ENCODE peak calls at places on chromosome 2, in four cellular contexts. One of them, this sample, is unnamed.

GRCh38 chr2:88452980-88453582 is 588 bp upstream of the FOXI3 start:
- DNase-seq in adipocyte: peak
- DNase-seq in lung: no peak
- DNase-seq in osteoblast: no peak
- DNase-seq in this sample: peak

GRCh38 chr2:1476617-1477195 is 63.4 kb downstream of the TPO start:
- DNase-seq in adipocyte: no peak
- DNase-seq in lung: no peak
- DNase-seq in osteoblast: no peak
- DNase-seq in this sample: no peak

GRCh38 chr2:6914829-6915228 is 2.4 kb upstream of the RNF144A start:
- DNase-seq in osteoblast: no peak
- DNase-seq in adipocyte: no peak
- DNase-seq in lung: no peak
- DNase-seq in this sample: peak

GRCh38 chr2:122132292-122132691 is 376.8 kb downstream of the TSN start:
- DNase-seq in adipocyte: no peak
- DNase-seq in lung: no peak
- DNase-seq in osteoblast: no peak
- DNase-seq in this sample: peak

GRCh38 chr2:105384216-105384615 is 14.6 kb downstream of the FHL2 start:
- DNase-seq in osteoblast: no peak
- DNase-seq in lung: no peak
- DNase-seq in adipocyte: no peak
- DNase-seq in this sample: no peak

GRCh38 chr2:147495741-147496140 is 349.1 kb upstream of the ACVR2A start:
- DNase-seq in adipocyte: no peak
- DNase-seq in osteoblast: no peak
- DNase-seq in lung: no peak
- DNase-seq in this sample: no peak

GRCh38 chr2:72892506-72893173 is 5.4 kb downstream of the SPR start:
- DNase-seq in osteoblast: peak
- DNase-seq in adipocyte: peak
- DNase-seq in lung: no peak
- DNase-seq in this sample: peak

GRCh38 chr2:159455330-159455918 is 160.9 kb downstream of the BAZ2B start:
- DNase-seq in osteoblast: peak
- DNase-seq in adipocyte: no peak
- DNase-seq in lung: no peak
- DNase-seq in this sample: no peak

GRCh38 chr2:45957533-45958227 is 306.2 kb downstream of the PRKCE start:
- DNase-seq in adipocyte: no peak
- DNase-seq in osteoblast: no peak
- DNase-seq in lung: no peak
- DNase-seq in this sample: no peak

GRCh38 chr2:168851674-168852320 is 38.4 kb downstream of the SPC25 start:
- DNase-seq in adipocyte: peak
- DNase-seq in osteoblast: no peak
- DNase-seq in lung: no peak
- DNase-seq in this sample: peak

GRCh38 chr2:42008241-42008911 is 39.4 kb upstream of the PKDCC start:
- DNase-seq in adipocyte: peak
- DNase-seq in osteoblast: no peak
- DNase-seq in lung: no peak
- DNase-seq in this sample: peak

GRCh38 chr2:44004735-44005602 is 9.2 kb upstream of the LRPPRC start:
- DNase-seq in lung: no peak
- DNase-seq in osteoblast: peak
- DNase-seq in adipocyte: no peak
- DNase-seq in this sample: peak

GRCh38 chr2:12141618-12142220 is 395.3 kb downstream of the LPIN1 start:
- DNase-seq in osteoblast: no peak
- DNase-seq in adipocyte: no peak
- DNase-seq in lung: no peak
- DNase-seq in this sample: no peak

GRCh38 chr2:225464346-225465025 is 65.0 kb downstream of the NYAP2 start:
- DNase-seq in osteoblast: no peak
- DNase-seq in lung: no peak
- DNase-seq in adipocyte: no peak
- DNase-seq in this sample: no peak

GRCh38 chr2:58594175-58594574 is 353.1 kb upstream of the FANCL start:
- DNase-seq in adipocyte: no peak
- DNase-seq in osteoblast: no peak
- DNase-seq in lung: no peak
- DNase-seq in this sample: no peak

GRCh38 chr2:204705243-204705971 is 160.1 kb downstream of the PARD3B start:
- DNase-seq in adipocyte: no peak
- DNase-seq in osteoblast: no peak
- DNase-seq in lung: peak
- DNase-seq in this sample: peak

GRCh38 chr2:191171708-191172355 is 21.0 kb upstream of the STAT4 start:
- DNase-seq in lung: peak
- DNase-seq in adipocyte: peak
- DNase-seq in osteoblast: peak
- DNase-seq in this sample: peak

GRCh38 chr2:202098336-202098735 is 25.3 kb downstream of the KIAA2012 start:
- DNase-seq in adipocyte: no peak
- DNase-seq in osteoblast: peak
- DNase-seq in lung: no peak
- DNase-seq in this sample: no peak

GRCh38 chr2:177353084-177353483 is 39.5 kb upstream of the AGPS start:
- DNase-seq in osteoblast: peak
- DNase-seq in adipocyte: peak
- DNase-seq in lung: no peak
- DNase-seq in this sample: no peak

GRCh38 chr2:215684448-215685217 is 248.8 kb upstream of the FN1 start:
- DNase-seq in adipocyte: peak
- DNase-seq in osteoblast: peak
- DNase-seq in lung: no peak
- DNase-seq in this sample: peak

GRCh38 chr2:72561621-72562318 is 264.1 kb downstream of the EXOC6B start:
- DNase-seq in osteoblast: peak
- DNase-seq in lung: no peak
- DNase-seq in adipocyte: peak
- DNase-seq in this sample: peak

GRCh38 chr2:53209679-53210473 is 557.7 kb upstream of the CHAC2 start:
- DNase-seq in lung: no peak
- DNase-seq in adipocyte: no peak
- DNase-seq in osteoblast: no peak
- DNase-seq in this sample: no peak

GRCh38 chr2:191818133-191818532 is 28.8 kb downstream of the CAVIN2 start:
- DNase-seq in adipocyte: no peak
- DNase-seq in lung: no peak
- DNase-seq in osteoblast: no peak
- DNase-seq in this sample: no peak

GRCh38 chr2:179622122-179622521 is 239.3 kb downstream of the ZNF385B start:
- DNase-seq in lung: no peak
- DNase-seq in adipocyte: no peak
- DNase-seq in osteoblast: peak
- DNase-seq in this sample: no peak

DNA sequence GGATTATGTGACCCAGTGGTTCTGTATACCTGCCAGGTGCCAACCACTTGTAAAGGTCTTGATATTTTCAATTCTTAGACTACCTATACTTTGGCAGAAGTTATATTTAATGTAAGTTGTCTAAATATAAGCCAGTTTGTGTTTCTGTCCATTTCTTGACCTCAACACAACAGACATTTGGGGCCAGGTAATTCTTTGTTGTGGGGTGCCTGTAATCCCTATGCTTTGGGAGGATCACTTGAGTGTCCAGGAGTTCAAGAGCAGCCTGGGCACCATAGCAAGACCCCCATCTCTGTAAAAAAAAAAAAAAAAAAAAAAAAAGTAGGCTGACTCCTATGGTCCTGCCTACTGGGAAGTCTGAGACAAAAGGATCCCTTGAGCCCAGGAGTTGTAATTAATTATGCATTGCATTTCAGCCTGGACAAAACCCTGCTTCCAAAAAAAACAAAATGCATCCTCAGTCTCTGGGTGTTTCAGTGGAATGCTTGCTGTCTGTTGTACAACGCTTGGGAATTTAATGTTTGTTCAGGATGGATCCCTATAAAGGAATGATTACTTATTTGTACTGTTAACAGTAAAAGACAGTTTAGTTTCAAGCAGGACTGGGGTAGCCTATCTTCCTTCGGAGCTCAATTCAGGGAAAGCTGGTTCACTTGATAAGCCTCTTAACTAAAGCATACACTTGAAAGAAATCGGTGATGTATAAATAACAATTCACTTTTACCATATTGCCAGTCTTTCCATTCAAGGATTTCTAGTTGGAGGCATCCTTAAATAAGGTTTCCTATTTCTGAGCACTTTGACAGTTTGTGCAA is 3.4 kb downstream of the RPS27A start:
- DNase-seq in adipocyte: no peak
- DNase-seq in lung: no peak
- DNase-seq in osteoblast: no peak
- DNase-seq in this sample: no peak
- H3K4me3 ChIP-seq in adipocyte: no peak
- H3K4me3 ChIP-seq in lung: no peak
- H3K4me3 ChIP-seq in osteoblast: no peak
- H3K4me3 ChIP-seq in this sample: no peak

GRCh38 chr2:241063587-241063986 is 38.5 kb downstream of the MTERF4 start:
- DNase-seq in lung: peak
- DNase-seq in adipocyte: no peak
- DNase-seq in osteoblast: peak
- DNase-seq in this sample: no peak
- H3K4me3 ChIP-seq in lung: no peak
- H3K4me3 ChIP-seq in adipocyte: no peak
- H3K4me3 ChIP-seq in osteoblast: no peak
- H3K4me3 ChIP-seq in this sample: no peak

DNA sequence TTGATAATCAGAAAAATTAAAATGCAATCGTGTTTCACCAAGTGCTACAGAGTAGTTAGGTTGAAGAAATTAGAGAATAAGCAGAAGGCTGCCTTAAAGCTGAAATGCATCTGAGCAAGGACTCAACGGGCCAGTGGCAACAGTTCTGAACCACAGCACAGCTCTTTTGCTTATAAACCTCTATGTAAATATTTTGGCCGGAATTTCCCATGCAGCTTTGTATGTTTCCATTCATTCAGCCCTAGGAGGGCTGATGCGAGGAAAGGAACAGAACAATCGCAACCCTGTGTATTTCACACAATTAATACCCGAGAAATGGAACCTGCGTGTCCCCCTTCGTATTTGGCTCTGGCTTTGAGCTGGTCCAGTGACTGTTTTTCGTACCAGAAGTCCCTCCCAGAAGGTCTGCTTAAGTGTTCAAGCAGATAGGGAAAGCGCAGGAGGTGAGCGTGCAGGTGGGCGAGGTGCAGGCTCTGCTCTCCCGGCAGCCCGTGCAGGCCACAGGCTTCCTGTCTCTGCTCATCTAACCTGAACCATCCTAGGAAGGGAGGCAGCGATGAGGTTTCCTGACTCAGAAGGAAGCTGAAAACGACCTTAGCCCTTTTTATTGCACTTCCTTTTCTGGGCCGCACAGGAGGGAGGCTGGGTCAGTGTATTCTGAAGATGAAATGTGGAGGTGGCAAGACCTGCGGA is 67.3 kb downstream of the ASB1 start:
- DNase-seq in lung: no peak
- DNase-seq in osteoblast: peak
- DNase-seq in adipocyte: no peak
- DNase-seq in this sample: no peak
- H3K4me3 ChIP-seq in lung: no peak
- H3K4me3 ChIP-seq in osteoblast: no peak
- H3K4me3 ChIP-seq in adipocyte: no peak
- H3K4me3 ChIP-seq in this sample: no peak

GRCh38 chr2:98819350-98819749 is 88.4 kb upstream of the MGAT4A start:
- DNase-seq in adipocyte: no peak
- DNase-seq in osteoblast: no peak
- DNase-seq in lung: no peak
- DNase-seq in this sample: no peak
- H3K4me3 ChIP-seq in adipocyte: no peak
- H3K4me3 ChIP-seq in osteoblast: no peak
- H3K4me3 ChIP-seq in lung: no peak
- H3K4me3 ChIP-seq in this sample: no peak

This sample was measured in foreskin fibroblast.